ENCODE peak calls at places on chromosomes 13 and 19, in nine cellular contexts. D is transverse colon, H is body of pancreas, O is NB4, U is tibial nerve, V is stomach, S is testis, Z is HCT116, T is H1. Y is an unnamed sample.

GRCh38 chr13:40406405-40407138 is 259.9 kb downstream of the FOXO1 start:
- DNase-seq in O (no peak), V (no peak), S (no peak), U (no peak), T (no peak), H (no peak), D (no peak), Z (peak), Y (peak)

GRCh38 chr13:111034811-111035210 is 80.3 kb upstream of the ARHGEF7 start:
- DNase-seq in U (no peak), O (no peak), D (no peak), S (no peak), Z (no peak), T (no peak), H (no peak), V (no peak), Y (no peak)

GRCh38 chr19:5926641-5927438 is 12.8 kb downstream of the CAPS start:
- DNase-seq in D (peak), S (peak), T (no peak), V (no peak), Z (no peak), U (peak), H (no peak), O (no peak), Y (peak)

GRCh38 chr13:45512148-45512498 is 47.4 kb downstream of the COG3 start:
- DNase-seq in H (no peak), U (no peak), D (no peak), O (no peak), T (no peak), Z (no peak), V (no peak), S (no peak), Y (no peak)

GRCh38 chr19:10730932-10731331 is 13.1 kb downstream of the DNM2 start:
- DNase-seq in U (no peak), O (no peak), V (peak), Z (no peak), S (no peak), T (no peak), D (no peak), H (no peak), Y (no peak)

GRCh38 chr13:113090415-113090770 is 15.2 kb upstream of the F7 start:
- DNase-seq in H (no peak), T (peak), V (no peak), D (no peak), O (no peak), S (no peak), U (no peak), Z (no peak), Y (no peak)

GRCh38 chr13:22592515-22592914 is 588.3 kb upstream of the SGCG start:
- DNase-seq in S (no peak), Z (no peak), V (no peak), H (no peak), U (no peak), O (peak), T (no peak), D (no peak), Y (no peak)

GRCh38 chr19:57351867-57352266 is 796 bp downstream of the ZNF304 start:
- DNase-seq in V (no peak), Z (no peak), S (no peak), T (no peak), O (no peak), H (no peak), D (no peak), U (no peak), Y (no peak)

GRCh38 chr13:33164331-33164730 is 121.2 kb downstream of the STARD13 start:
- DNase-seq in T (no peak), U (no peak), Z (no peak), D (no peak), V (no peak), S (no peak), O (no peak), H (no peak), Y (no peak)

GRCh38 chr19:6204212-6204611 is 68.7 kb downstream of the ACSBG2 start:
- DNase-seq in V (no peak), H (no peak), S (no peak), D (no peak), T (no peak), O (no peak), U (no peak), Z (no peak), Y (no peak)

GRCh38 chr19:4447327-4448146 is 10.1 kb downstream of the UBXN6 start:
- DNase-seq in T (no peak), V (no peak), O (no peak), U (no peak), Z (no peak), S (no peak), H (no peak), D (no peak), Y (no peak)

GRCh38 chr19:4448147-4448985 is 9.2 kb downstream of the UBXN6 start:
- DNase-seq in O (no peak), V (no peak), U (no peak), H (peak), Z (no peak), D (no peak), T (no peak), S (no peak), Y (no peak)

GRCh38 chr19:4449826-4450075 is 7.8 kb downstream of the UBXN6 start:
- DNase-seq in H (no peak), Z (no peak), U (no peak), T (no peak), S (no peak), V (no peak), O (no peak), D (no peak), Y (no peak)

GRCh38 chr19:4446801-4447200 is 10.8 kb downstream of the UBXN6 start:
- DNase-seq in O (no peak), V (no peak), Z (no peak), H (no peak), U (no peak), D (no peak), S (no peak), T (no peak), Y (no peak)

DNA sequence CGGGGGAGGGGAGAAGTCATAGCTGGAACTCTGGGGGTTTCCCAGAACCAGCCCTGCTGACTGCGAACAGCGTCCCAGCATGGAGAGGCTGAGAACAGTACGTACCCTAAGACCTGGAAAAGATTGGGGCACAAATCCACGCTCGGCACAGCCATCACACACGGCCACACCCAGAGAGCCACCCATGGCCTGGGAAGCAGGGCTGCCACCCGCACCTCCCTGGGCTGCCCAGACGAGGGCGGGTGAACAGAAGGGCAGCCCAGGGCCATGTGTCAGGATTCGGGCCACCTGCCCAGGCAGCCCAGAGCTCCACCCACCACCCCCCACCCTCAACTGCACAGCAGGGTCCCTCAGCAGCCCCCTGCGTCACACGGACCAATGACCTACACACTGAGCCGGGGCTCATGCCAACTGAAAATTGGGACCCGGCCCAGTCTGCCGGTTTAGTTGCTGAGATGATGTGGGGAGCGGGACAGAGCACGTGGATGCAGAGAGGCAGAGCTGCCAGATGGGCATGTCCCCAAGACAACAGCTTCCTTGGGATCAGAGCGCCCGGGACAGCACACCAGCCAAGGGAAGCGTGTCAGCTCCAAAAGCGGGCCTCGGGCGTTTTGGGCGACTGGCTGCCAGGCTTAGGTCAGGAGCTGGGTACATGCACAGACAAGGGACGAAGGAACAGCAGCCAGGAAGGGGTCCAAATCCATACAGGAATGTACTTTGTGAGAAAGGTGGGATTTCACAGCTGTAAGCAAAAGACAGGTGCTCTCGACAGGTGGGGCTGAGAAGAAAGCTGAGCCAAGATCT is 8.4 kb downstream of the UBXN6 start:
- DNase-seq in U (no peak), T (no peak), S (peak), Z (no peak), O (no peak), D (no peak), V (no peak), H (peak), Y (peak)
- TF ChIP-seq POLR2A in U (no peak), T (peak), S (no peak), Z (no peak), O (no peak), D (no peak), V (no peak), H (peak), Y (no peak)

GRCh38 chr13:109155301-109155761 is 525.9 kb downstream of the MYO16 start:
- DNase-seq in V (no peak), S (no peak), U (no peak), H (no peak), D (no peak), O (no peak), T (no peak), Z (peak), Y (no peak)

GRCh38 chr13:109158383-109158782 is 529.0 kb downstream of the MYO16 start:
- DNase-seq in D (no peak), S (no peak), Z (no peak), O (no peak), H (no peak), T (no peak), V (no peak), U (no peak), Y (no peak)

GRCh38 chr13:109154546-109154945 is 525.1 kb downstream of the MYO16 start:
- DNase-seq in O (no peak), T (no peak), Z (no peak), D (no peak), V (no peak), U (no peak), H (no peak), S (no peak), Y (no peak)

GRCh38 chr13:109157275-109157674 is 527.9 kb downstream of the MYO16 start:
- DNase-seq in Z (no peak), O (no peak), V (no peak), D (no peak), T (peak), H (no peak), S (no peak), U (no peak), Y (no peak)

GRCh38 chr13:109156181-109156935 is 526.9 kb downstream of the MYO16 start:
- DNase-seq in O (no peak), S (no peak), Z (no peak), H (no peak), T (no peak), U (no peak), V (no peak), D (no peak), Y (no peak)
- H3K4me3 ChIP-seq in O (no peak), S (no peak), Z (peak), H (no peak), T (no peak), U (no peak), V (no peak), D (no peak), Y (no peak)

GRCh38 chr19:795691-796581 is 1.3 kb upstream of the PTBP1 start:
- DNase-seq in O (peak), S (no peak), U (no peak), T (no peak), H (no peak), Z (no peak), V (no peak), D (no peak), Y (no peak)

GRCh38 chr19:797528-798414 is 519 bp downstream of the PTBP1 start:
- DNase-seq in H (peak), Z (peak), V (peak), U (peak), D (peak), T (no peak), S (peak), O (peak), Y (peak)

GRCh38 chr19:794989-795658 is 2.1 kb upstream of the PTBP1 start:
- DNase-seq in Z (no peak), S (no peak), D (no peak), H (no peak), O (no peak), U (no peak), V (no peak), T (no peak), Y (peak)

GRCh38 chr19:798415-799075 is 1.3 kb downstream of the PTBP1 start:
- DNase-seq in U (no peak), T (no peak), V (no peak), Z (no peak), H (peak), S (no peak), D (peak), O (peak), Y (no peak)

GRCh38 chr19:796692-797527 is at the start of gene PTBP1:
- DNase-seq in H (peak), T (peak), Z (peak), V (peak), U (peak), O (peak), S (peak), D (peak), Y (peak)
- TF ChIP-seq POLR2A in H (peak), T (no peak), Z (peak), V (no peak), U (peak), O (peak), S (no peak), D (peak), Y (peak)

GRCh38 chr19:37995346-37995745 is 88.3 kb downstream of the SIPA1L3 start:
- DNase-seq in T (no peak), S (no peak), U (no peak), Z (no peak), O (no peak), D (no peak), H (no peak), V (no peak), Y (no peak)

GRCh38 chr19:37998801-37999308 is 91.8 kb downstream of the SIPA1L3 start:
- DNase-seq in S (no peak), V (no peak), U (no peak), H (no peak), D (no peak), O (no peak), Z (no peak), T (no peak), Y (no peak)

GRCh38 chr19:37999309-38000213 is 92.6 kb downstream of the SIPA1L3 start:
- DNase-seq in U (peak), D (no peak), O (no peak), V (no peak), Z (peak), T (no peak), S (no peak), H (no peak), Y (peak)

GRCh38 chr19:37994823-37995130 is 87.8 kb downstream of the SIPA1L3 start:
- DNase-seq in D (no peak), T (no peak), Z (no peak), O (no peak), S (no peak), H (no peak), U (no peak), V (no peak), Y (no peak)

DNA sequence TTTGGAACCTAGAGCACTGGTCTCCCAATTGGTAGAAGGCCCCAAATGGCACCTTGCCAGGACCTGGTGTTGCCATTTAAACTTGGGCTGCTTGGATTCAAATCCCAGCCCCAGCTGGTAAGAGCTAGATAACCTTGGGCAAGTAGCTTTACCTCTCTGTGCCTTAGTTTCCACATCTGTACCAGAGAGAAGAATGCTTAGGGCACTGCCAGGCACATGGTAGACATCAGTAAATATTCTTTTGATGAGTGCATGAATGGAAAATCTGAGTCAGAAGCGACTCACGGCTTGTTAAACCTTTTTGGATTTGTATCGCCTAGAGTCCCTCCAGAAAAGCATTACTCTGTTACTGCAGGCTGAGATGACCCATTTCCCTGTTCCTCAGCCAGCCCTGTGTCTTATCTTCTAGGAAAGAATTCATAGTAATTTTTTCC is 90.9 kb downstream of the SIPA1L3 start:
- DNase-seq in S (no peak), H (peak), Z (peak), O (peak), D (no peak), U (no peak), V (no peak), T (no peak), Y (no peak)
- H3K4me3 ChIP-seq in S (no peak), H (no peak), Z (no peak), O (no peak), D (no peak), U (no peak), V (no peak), T (no peak), Y (no peak)